ENCODE peak calls at places on chromosomes 12 and 14, in four cellular contexts. One of them, this sample, is unnamed.

GRCh38 chr12:116233669-116234068 is 43.8 kb downstream of the MED13L start:
- DNase-seq in endothelial cell: no peak
- DNase-seq in CD4-positive, CD25-positive, alpha-beta regulatory T cell: no peak
- DNase-seq in caudate nucleus: no peak
- DNase-seq in this sample: no peak

GRCh38 chr14:53793790-53794560 is 162.7 kb downstream of the BMP4 start:
- DNase-seq in CD4-positive, CD25-positive, alpha-beta regulatory T cell: no peak
- DNase-seq in caudate nucleus: no peak
- DNase-seq in endothelial cell: no peak
- DNase-seq in this sample: peak

GRCh38 chr12:54661048-54661447 is 12.9 kb upstream of the DCD start:
- DNase-seq in CD4-positive, CD25-positive, alpha-beta regulatory T cell: no peak
- DNase-seq in caudate nucleus: no peak
- DNase-seq in endothelial cell: no peak
- DNase-seq in this sample: peak

GRCh38 chr12:103505371-103506236 is 9.8 kb upstream of the C12orf42 start:
- DNase-seq in CD4-positive, CD25-positive, alpha-beta regulatory T cell: peak
- DNase-seq in endothelial cell: no peak
- DNase-seq in caudate nucleus: no peak
- DNase-seq in this sample: no peak

GRCh38 chr12:56126732-56127239 is 1.3 kb upstream of the ESYT1 start:
- DNase-seq in CD4-positive, CD25-positive, alpha-beta regulatory T cell: peak
- DNase-seq in endothelial cell: no peak
- DNase-seq in caudate nucleus: no peak
- DNase-seq in this sample: no peak

GRCh38 chr14:54589076-54589475 is 22.1 kb downstream of the SAMD4A start:
- DNase-seq in caudate nucleus: no peak
- DNase-seq in endothelial cell: no peak
- DNase-seq in CD4-positive, CD25-positive, alpha-beta regulatory T cell: no peak
- DNase-seq in this sample: no peak

GRCh38 chr14:106666341-106666740 is 1140.0 kb downstream of the TMEM121 start:
- DNase-seq in caudate nucleus: no peak
- DNase-seq in endothelial cell: no peak
- DNase-seq in CD4-positive, CD25-positive, alpha-beta regulatory T cell: no peak
- DNase-seq in this sample: no peak

GRCh38 chr12:14057895-14058294 is 76.5 kb upstream of the GRIN2B start:
- DNase-seq in endothelial cell: no peak
- DNase-seq in CD4-positive, CD25-positive, alpha-beta regulatory T cell: no peak
- DNase-seq in caudate nucleus: no peak
- DNase-seq in this sample: no peak

GRCh38 chr12:71426648-71427047 is 12.9 kb upstream of the LGR5 start:
- DNase-seq in endothelial cell: no peak
- DNase-seq in caudate nucleus: no peak
- DNase-seq in CD4-positive, CD25-positive, alpha-beta regulatory T cell: no peak
- DNase-seq in this sample: no peak

GRCh38 chr12:118073768-118074167 is 12.8 kb upstream of the WSB2 start:
- DNase-seq in caudate nucleus: no peak
- DNase-seq in endothelial cell: no peak
- DNase-seq in CD4-positive, CD25-positive, alpha-beta regulatory T cell: no peak
- DNase-seq in this sample: no peak

GRCh38 chr14:52348279-52348678 is 34.2 kb downstream of the PTGER2 start:
- DNase-seq in endothelial cell: no peak
- DNase-seq in caudate nucleus: no peak
- DNase-seq in CD4-positive, CD25-positive, alpha-beta regulatory T cell: no peak
- DNase-seq in this sample: no peak

GRCh38 chr12:113325938-113326337 is 9.0 kb downstream of the SLC8B1 start:
- DNase-seq in caudate nucleus: no peak
- DNase-seq in CD4-positive, CD25-positive, alpha-beta regulatory T cell: no peak
- DNase-seq in endothelial cell: no peak
- DNase-seq in this sample: peak

GRCh38 chr14:99125616-99126431 is 146.2 kb downstream of the BCL11B start:
- DNase-seq in CD4-positive, CD25-positive, alpha-beta regulatory T cell: no peak
- DNase-seq in caudate nucleus: no peak
- DNase-seq in endothelial cell: peak
- DNase-seq in this sample: peak

GRCh38 chr12:238116-238515 is 24.2 kb upstream of the SLC6A12 start:
- DNase-seq in CD4-positive, CD25-positive, alpha-beta regulatory T cell: no peak
- DNase-seq in endothelial cell: no peak
- DNase-seq in caudate nucleus: no peak
- DNase-seq in this sample: no peak

GRCh38 chr12:6914246-6914947 is at the start of gene ENO2:
- DNase-seq in endothelial cell: peak
- DNase-seq in CD4-positive, CD25-positive, alpha-beta regulatory T cell: peak
- DNase-seq in caudate nucleus: peak
- DNase-seq in this sample: peak

GRCh38 chr12:48796976-48797375 is 8.1 kb upstream of the ADCY6 start:
- DNase-seq in caudate nucleus: no peak
- DNase-seq in endothelial cell: no peak
- DNase-seq in CD4-positive, CD25-positive, alpha-beta regulatory T cell: no peak
- DNase-seq in this sample: no peak

GRCh38 chr14:94203473-94204210 is 29.5 kb downstream of the PPP4R4 start:
- DNase-seq in CD4-positive, CD25-positive, alpha-beta regulatory T cell: no peak
- DNase-seq in caudate nucleus: no peak
- DNase-seq in endothelial cell: no peak
- DNase-seq in this sample: no peak

GRCh38 chr12:29710104-29710503 is 73.6 kb downstream of the TMTC1 start:
- DNase-seq in endothelial cell: peak
- DNase-seq in CD4-positive, CD25-positive, alpha-beta regulatory T cell: peak
- DNase-seq in caudate nucleus: peak
- DNase-seq in this sample: peak

GRCh38 chr12:11819643-11820042 is 170.2 kb downstream of the ETV6 start:
- DNase-seq in CD4-positive, CD25-positive, alpha-beta regulatory T cell: no peak
- DNase-seq in caudate nucleus: no peak
- DNase-seq in endothelial cell: no peak
- DNase-seq in this sample: no peak